ENCODE peak calls at places on chromosome 2, in nine cellular contexts. D is cardiac muscle cell, X is uterus, T is prostate gland, E is heart right ventricle, F is heart left ventricle, G is tibial artery, W is right lobe of liver, K is HCT116. Z is an unnamed sample.

GRCh38 chr2:120764434-120764833 is 28.8 kb downstream of the GLI2 start:
- DNase-seq in D (no peak), X (peak; percentile 8), T (no peak), E (no peak), F (no peak), G (no peak), W (peak; percentile 6), K (no peak), Z (peak; percentile 2)

GRCh38 chr2:11505652-11506610 is 27.9 kb upstream of the GREB1 start:
- DNase-seq in D (no peak), X (no peak), T (no peak), E (no peak), F (no peak), G (no peak), W (no peak), K (peak; percentile 15), Z (no peak)

GRCh38 chr2:128440087-128440665 is 121.5 kb upstream of the HS6ST1 start:
- DNase-seq in D (no peak), X (no peak), T (no peak), E (no peak), F (no peak), G (peak; percentile 38), W (no peak), K (no peak), Z (no peak)

GRCh38 chr2:33650171-33650570 is 51.1 kb upstream of the FAM98A start:
- DNase-seq in D (no peak), X (no peak), T (no peak), E (no peak), F (no peak), G (no peak), W (no peak), K (no peak), Z (no peak)

GRCh38 chr2:28206786-28207185 is 185.9 kb upstream of the FOSL2 start:
- DNase-seq in D (no peak), X (no peak), T (no peak), E (no peak), F (no peak), G (no peak), W (no peak), K (no peak), Z (no peak)

GRCh38 chr2:68885811-68886075 is 14.5 kb upstream of the BMP10 start:
- DNase-seq in D (no peak), X (no peak), T (no peak), E (no peak), F (no peak), G (no peak), W (no peak), K (no peak), Z (no peak)

GRCh38 chr2:41923156-41923786 is 124.5 kb upstream of the PKDCC start:
- DNase-seq in D (peak; percentile 47), X (no peak), T (no peak), E (no peak), F (no peak), G (no peak), W (no peak), K (no peak), Z (no peak)

GRCh38 chr2:212173331-212173730 is 365.3 kb downstream of the ERBB4 start:
- DNase-seq in D (no peak), X (no peak), T (no peak), E (no peak), F (no peak), G (no peak), W (no peak), K (no peak), Z (no peak)

GRCh38 chr2:28683100-28683706 is 68.4 kb upstream of the PPP1CB start:
- DNase-seq in D (peak; percentile 90), X (peak; percentile 81), T (peak; percentile 49), E (peak; percentile 91), F (peak; percentile 90), G (peak; percentile 88), W (peak; percentile 82), K (peak; percentile 26), Z (no peak)

GRCh38 chr2:219369447-219369861 is 18.3 kb downstream of the DNPEP start:
- DNase-seq in D (no peak), X (peak; percentile 70), T (peak; percentile 50), E (peak; percentile 50), F (peak; percentile 41), G (peak; percentile 78), W (peak; percentile 59), K (no peak), Z (no peak)

GRCh38 chr2:54308186-54308585 is 52.2 kb upstream of the TSPYL6 start:
- DNase-seq in D (no peak), X (no peak), T (no peak), E (no peak), F (no peak), G (no peak), W (no peak), K (no peak), Z (no peak)

GRCh38 chr2:167127135-167127534 is 238.9 kb downstream of the XIRP2 start:
- DNase-seq in D (no peak), X (no peak), T (no peak), E (no peak), F (no peak), G (no peak), W (no peak), K (no peak), Z (peak; percentile 9)

GRCh38 chr2:52386433-52386832 is 1354.5 kb upstream of the NRXN1 start:
- DNase-seq in D (no peak), X (no peak), T (no peak), E (no peak), F (no peak), G (no peak), W (no peak), K (no peak), Z (no peak)

DNA sequence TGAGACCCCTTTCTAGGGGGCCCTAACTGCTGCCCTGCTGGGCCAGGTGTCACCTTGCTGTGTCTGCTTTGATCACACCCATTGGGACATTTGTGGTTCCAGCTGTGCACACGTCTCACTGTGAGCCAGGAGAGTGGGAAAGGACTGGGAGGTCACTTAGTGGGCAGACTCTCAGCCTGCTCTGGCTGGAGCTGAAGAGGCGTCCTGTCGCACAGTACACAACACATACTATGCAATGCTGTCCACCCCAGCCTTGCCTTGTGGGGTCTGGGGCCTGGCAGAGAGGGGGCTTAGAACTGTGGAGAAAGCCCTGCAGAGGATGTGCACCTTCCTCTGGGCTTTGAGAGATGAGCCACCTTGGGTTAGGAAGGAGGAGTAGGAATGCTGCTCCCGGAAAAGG is 25.3 kb upstream of the ASPRV1 start:
- DNase-seq in D (no peak), X (no peak), T (no peak), E (no peak), F (no peak), G (no peak), W (no peak), K (no peak), Z (no peak)
- H3K27ac ChIP-seq in D (no peak overlapping the region), X (no peak overlapping the region), T (no peak overlapping the region), E (no peak overlapping the region), F (no peak overlapping the region), G (no peak overlapping the region), W (no peak overlapping the region), K (no peak overlapping the region), Z (no peak overlapping the region)

GRCh38 chr2:10078704-10079191 is 1.5 kb downstream of the CYS1 start:
- DNase-seq in D (no peak), X (no peak), T (no peak), E (no peak), F (no peak), G (no peak), W (no peak), K (no peak), Z (no peak)
- H3K4me3 ChIP-seq in D (peak overlapping the region; percentile 40), X (peak overlapping the region; percentile 72), T (peak overlapping the region; percentile 38), E (peak overlapping the region; percentile 54), F (peak overlapping the region; percentile 75), G (peak overlapping the region; percentile 71), W (no peak overlapping the region), K (peak overlapping the region; percentile 45), Z (peak overlapping the region; percentile 51)

GRCh38 chr2:109028280-109028679 is 39.3 kb upstream of the EDAR start:
- DNase-seq in D (no peak), X (no peak), T (no peak), E (no peak), F (no peak), G (no peak), W (no peak), K (no peak), Z (no peak)
- TF ChIP-seq CTCF in D (no peak), X (no peak), T (no peak), E (no peak), F (no peak), G (no peak), W (no peak), K (no peak), Z (no peak)

DNA sequence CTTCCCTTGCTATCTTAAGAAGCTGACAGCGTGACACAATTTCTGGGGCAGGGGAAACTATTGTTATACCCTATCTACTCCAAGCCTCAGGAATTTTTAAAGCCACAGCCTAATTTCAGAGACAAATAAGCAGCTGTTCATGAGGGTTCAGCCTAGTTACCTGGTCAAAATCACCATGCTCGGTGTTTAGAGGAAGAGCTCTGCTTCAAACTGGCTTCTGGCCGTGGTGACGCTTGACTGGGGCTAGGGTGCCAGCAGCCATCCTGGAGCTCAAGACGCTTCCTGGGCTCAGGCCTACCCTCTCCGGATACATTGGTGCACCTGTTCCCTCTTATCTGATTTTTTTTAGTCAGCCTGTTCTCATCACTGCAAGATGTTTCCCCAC is 41.7 kb downstream of the FRZB start:
- DNase-seq in D (no peak), X (no peak), T (no peak), E (no peak), F (no peak), G (no peak), W (no peak), K (no peak), Z (no peak)
- H3K27ac ChIP-seq in D (no peak overlapping the region), X (no peak overlapping the region), T (no peak overlapping the region), E (no peak overlapping the region), F (no peak overlapping the region), G (no peak overlapping the region), W (no peak overlapping the region), K (no peak overlapping the region), Z (no peak overlapping the region)

DNA sequence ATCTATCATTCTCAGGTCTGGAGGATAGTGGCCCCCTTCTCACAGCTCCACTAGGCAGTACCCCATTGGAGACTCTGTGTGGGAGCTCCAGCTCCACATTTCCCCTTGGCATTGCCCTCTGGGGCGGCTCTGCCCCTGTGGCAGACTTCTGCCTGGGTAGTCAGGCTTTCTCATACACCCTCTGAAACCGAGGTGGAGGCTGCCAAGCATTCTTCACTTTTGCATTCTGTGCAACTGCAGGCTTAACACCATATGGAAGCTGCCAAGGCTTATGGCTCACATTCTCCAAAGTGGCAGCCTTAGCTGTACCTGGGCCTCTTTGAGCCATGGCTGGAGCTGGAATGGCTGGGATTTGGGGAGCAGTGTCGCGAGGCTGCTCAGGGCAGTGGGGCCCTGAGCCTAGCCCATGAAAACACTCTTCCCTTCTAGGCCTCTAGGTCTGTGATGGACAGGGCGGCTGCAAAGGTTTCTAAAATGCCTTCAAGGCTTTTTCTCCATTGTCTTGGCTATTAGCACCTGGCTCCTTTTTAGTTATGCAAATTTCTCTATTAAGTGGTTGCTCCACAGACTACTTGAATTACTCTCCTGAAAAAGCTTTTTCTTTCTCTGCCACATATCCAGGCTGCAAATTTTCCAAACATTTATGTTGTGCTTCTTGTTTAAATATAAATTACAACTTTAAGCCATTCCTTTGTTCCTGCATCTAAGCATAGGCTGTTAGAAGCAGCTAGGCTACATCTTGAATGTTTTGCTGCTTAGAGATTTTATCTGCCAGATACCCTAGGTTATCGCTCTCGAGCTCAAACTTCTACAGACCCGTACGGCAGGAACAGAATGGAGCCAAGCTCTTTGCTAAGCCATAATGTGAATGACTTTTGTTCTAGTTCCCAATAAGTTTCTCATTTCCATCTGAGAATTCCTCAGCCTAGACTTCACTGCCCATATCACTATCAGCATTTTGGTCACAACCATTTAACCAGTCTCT is 206.5 kb downstream of the CPS1 start:
- DNase-seq in D (no peak), X (no peak), T (no peak), E (no peak), F (no peak), G (no peak), W (no peak), K (no peak), Z (no peak)
- H3K4me3 ChIP-seq in D (no peak overlapping the region), X (no peak overlapping the region), T (no peak overlapping the region), E (no peak overlapping the region), F (no peak overlapping the region), G (no peak overlapping the region), W (no peak overlapping the region), K (no peak overlapping the region), Z (no peak overlapping the region)

Z was measured in dorsolateral prefrontal cortex.